ENCODE peak calls at places on chromosome 21, in eight cellular contexts. One of them, this sample, is unnamed.
A peak's percentile ranks its signal among the peaks of the same experiment; 100 is the strongest.

GRCh38 chr21:14453339-14453738 is 70.4 kb upstream of the HSPA13 start:
- DNase-seq in bronchial epithelial cell: no peak
- DNase-seq in GM12865: peak; percentile 95
- DNase-seq in upper lobe of right lung: no peak
- DNase-seq in GM23248: no peak
- DNase-seq in naive thymus-derived CD4-positive, alpha-beta T cell: no peak
- DNase-seq in aorta: no peak
- DNase-seq in IMR-90: no peak
- DNase-seq in this sample: no peak

GRCh38 chr21:14632359-14632758 is 86.2 kb upstream of the SAMSN1 start:
- DNase-seq in aorta: no peak
- DNase-seq in IMR-90: no peak
- DNase-seq in GM12865: no peak
- DNase-seq in naive thymus-derived CD4-positive, alpha-beta T cell: no peak
- DNase-seq in upper lobe of right lung: no peak
- DNase-seq in GM23248: no peak
- DNase-seq in bronchial epithelial cell: no peak
- DNase-seq in this sample: no peak

GRCh38 chr21:15774590-15774989 is 44.8 kb downstream of the USP25 start:
- DNase-seq in upper lobe of right lung: no peak
- DNase-seq in naive thymus-derived CD4-positive, alpha-beta T cell: no peak
- DNase-seq in GM23248: peak; percentile 82
- DNase-seq in bronchial epithelial cell: peak; percentile 55
- DNase-seq in GM12865: no peak
- DNase-seq in aorta: no peak
- DNase-seq in IMR-90: peak; percentile 70
- DNase-seq in this sample: no peak

GRCh38 chr21:18204931-18205330 is 39.7 kb upstream of the CHODL start:
- DNase-seq in GM23248: no peak
- DNase-seq in aorta: no peak
- DNase-seq in naive thymus-derived CD4-positive, alpha-beta T cell: no peak
- DNase-seq in GM12865: no peak
- DNase-seq in bronchial epithelial cell: no peak
- DNase-seq in upper lobe of right lung: no peak
- DNase-seq in IMR-90: no peak
- DNase-seq in this sample: no peak

GRCh38 chr21:42829954-42830353 is 49.4 kb downstream of the WDR4 start:
- DNase-seq in aorta: no peak
- DNase-seq in bronchial epithelial cell: no peak
- DNase-seq in IMR-90: no peak
- DNase-seq in upper lobe of right lung: peak; percentile 3
- DNase-seq in GM12865: no peak
- DNase-seq in naive thymus-derived CD4-positive, alpha-beta T cell: no peak
- DNase-seq in GM23248: no peak
- DNase-seq in this sample: no peak

GRCh38 chr21:39189857-39190604 is 6.8 kb upstream of the PSMG1 start:
- DNase-seq in GM23248: peak; percentile 64
- DNase-seq in bronchial epithelial cell: peak; percentile 51
- DNase-seq in IMR-90: peak; percentile 64
- DNase-seq in aorta: no peak
- DNase-seq in naive thymus-derived CD4-positive, alpha-beta T cell: no peak
- DNase-seq in GM12865: no peak
- DNase-seq in upper lobe of right lung: no peak
- DNase-seq in this sample: no peak

GRCh38 chr21:38323721-38324591 is 67.2 kb downstream of the KCNJ15 start:
- DNase-seq in upper lobe of right lung: no peak
- DNase-seq in aorta: no peak
- DNase-seq in IMR-90: peak; percentile 94
- DNase-seq in GM12865: no peak
- DNase-seq in GM23248: peak; percentile 97
- DNase-seq in naive thymus-derived CD4-positive, alpha-beta T cell: peak; percentile 51
- DNase-seq in bronchial epithelial cell: peak; percentile 87
- DNase-seq in this sample: no peak

GRCh38 chr21:39367783-39368182 is 18.9 kb upstream of the HMGN1 start:
- DNase-seq in aorta: no peak
- DNase-seq in GM12865: no peak
- DNase-seq in IMR-90: no peak
- DNase-seq in naive thymus-derived CD4-positive, alpha-beta T cell: no peak
- DNase-seq in GM23248: no peak
- DNase-seq in bronchial epithelial cell: no peak
- DNase-seq in upper lobe of right lung: no peak
- DNase-seq in this sample: no peak

GRCh38 chr21:38121888-38122705 is 134.7 kb upstream of the KCNJ15 start:
- DNase-seq in aorta: no peak
- DNase-seq in bronchial epithelial cell: no peak
- DNase-seq in GM12865: no peak
- DNase-seq in upper lobe of right lung: no peak
- DNase-seq in naive thymus-derived CD4-positive, alpha-beta T cell: no peak
- DNase-seq in IMR-90: no peak
- DNase-seq in GM23248: peak; percentile 31
- DNase-seq in this sample: no peak

GRCh38 chr21:39599191-39599966 is 13.4 kb upstream of the B3GALT5 start:
- DNase-seq in naive thymus-derived CD4-positive, alpha-beta T cell: no peak
- DNase-seq in GM12865: no peak
- DNase-seq in GM23248: no peak
- DNase-seq in bronchial epithelial cell: no peak
- DNase-seq in IMR-90: no peak
- DNase-seq in upper lobe of right lung: no peak
- DNase-seq in aorta: no peak
- DNase-seq in this sample: no peak

GRCh38 chr21:41713495-41714281 is 53.2 kb downstream of the RIPK4 start:
- DNase-seq in GM23248: no peak
- DNase-seq in IMR-90: no peak
- DNase-seq in GM12865: no peak
- DNase-seq in naive thymus-derived CD4-positive, alpha-beta T cell: no peak
- DNase-seq in aorta: no peak
- DNase-seq in upper lobe of right lung: peak; percentile 58
- DNase-seq in bronchial epithelial cell: no peak
- DNase-seq in this sample: no peak

GRCh38 chr21:38596264-38597042 is 98.2 kb upstream of the ERG start:
- DNase-seq in GM23248: peak; percentile 36
- DNase-seq in IMR-90: no peak
- DNase-seq in GM12865: no peak
- DNase-seq in upper lobe of right lung: no peak
- DNase-seq in bronchial epithelial cell: peak; percentile 61
- DNase-seq in aorta: no peak
- DNase-seq in naive thymus-derived CD4-positive, alpha-beta T cell: no peak
- DNase-seq in this sample: no peak

GRCh38 chr21:27134513-27134912 is 167.6 kb upstream of the ADAMTS5 start:
- DNase-seq in GM12865: no peak
- DNase-seq in aorta: no peak
- DNase-seq in bronchial epithelial cell: no peak
- DNase-seq in GM23248: no peak
- DNase-seq in upper lobe of right lung: no peak
- DNase-seq in naive thymus-derived CD4-positive, alpha-beta T cell: no peak
- DNase-seq in IMR-90: peak; percentile 19
- DNase-seq in this sample: no peak

GRCh38 chr21:16124397-16125130 is 394.8 kb downstream of the USP25 start:
- DNase-seq in IMR-90: peak; percentile 89
- DNase-seq in upper lobe of right lung: no peak
- DNase-seq in naive thymus-derived CD4-positive, alpha-beta T cell: no peak
- DNase-seq in aorta: no peak
- DNase-seq in bronchial epithelial cell: peak; percentile 97
- DNase-seq in GM12865: no peak
- DNase-seq in GM23248: peak; percentile 90
- DNase-seq in this sample: no peak

GRCh38 chr21:26961704-26962103 is 5.2 kb downstream of the ADAMTS5 start:
- DNase-seq in IMR-90: no peak
- DNase-seq in aorta: no peak
- DNase-seq in GM23248: peak; percentile 23
- DNase-seq in bronchial epithelial cell: no peak
- DNase-seq in upper lobe of right lung: no peak
- DNase-seq in naive thymus-derived CD4-positive, alpha-beta T cell: no peak
- DNase-seq in GM12865: no peak
- DNase-seq in this sample: no peak

GRCh38 chr21:14306143-14306907 is 76.6 kb downstream of the HSPA13 start:
- DNase-seq in GM12865: peak; percentile 8
- DNase-seq in naive thymus-derived CD4-positive, alpha-beta T cell: no peak
- DNase-seq in GM23248: peak; percentile 34
- DNase-seq in bronchial epithelial cell: peak; percentile 31
- DNase-seq in IMR-90: peak; percentile 3
- DNase-seq in aorta: no peak
- DNase-seq in upper lobe of right lung: no peak
- DNase-seq in this sample: no peak

GRCh38 chr21:42063206-42063577 is 7.9 kb upstream of the UMODL1 start:
- DNase-seq in aorta: peak; percentile 49
- DNase-seq in GM23248: no peak
- DNase-seq in IMR-90: no peak
- DNase-seq in bronchial epithelial cell: no peak
- DNase-seq in upper lobe of right lung: no peak
- DNase-seq in GM12865: peak; percentile 74
- DNase-seq in naive thymus-derived CD4-positive, alpha-beta T cell: peak; percentile 22
- DNase-seq in this sample: no peak

GRCh38 chr21:43643193-43643592 is 16.1 kb downstream of the HSF2BP start:
- DNase-seq in bronchial epithelial cell: no peak
- DNase-seq in naive thymus-derived CD4-positive, alpha-beta T cell: no peak
- DNase-seq in GM12865: no peak
- DNase-seq in GM23248: no peak
- DNase-seq in aorta: no peak
- DNase-seq in upper lobe of right lung: no peak
- DNase-seq in IMR-90: no peak
- DNase-seq in this sample: no peak

GRCh38 chr21:39575778-39576177 is 37.0 kb upstream of the B3GALT5 start:
- DNase-seq in GM12865: no peak
- DNase-seq in GM23248: no peak
- DNase-seq in naive thymus-derived CD4-positive, alpha-beta T cell: no peak
- DNase-seq in bronchial epithelial cell: peak; percentile 60
- DNase-seq in upper lobe of right lung: no peak
- DNase-seq in IMR-90: no peak
- DNase-seq in aorta: no peak
- DNase-seq in this sample: no peak

GRCh38 chr21:14753466-14754258 is 207.5 kb upstream of the SAMSN1 start:
- DNase-seq in aorta: no peak
- DNase-seq in naive thymus-derived CD4-positive, alpha-beta T cell: no peak
- DNase-seq in GM23248: no peak
- DNase-seq in bronchial epithelial cell: no peak
- DNase-seq in IMR-90: no peak
- DNase-seq in GM12865: peak; percentile 59
- DNase-seq in upper lobe of right lung: no peak
- DNase-seq in this sample: no peak

DNA sequence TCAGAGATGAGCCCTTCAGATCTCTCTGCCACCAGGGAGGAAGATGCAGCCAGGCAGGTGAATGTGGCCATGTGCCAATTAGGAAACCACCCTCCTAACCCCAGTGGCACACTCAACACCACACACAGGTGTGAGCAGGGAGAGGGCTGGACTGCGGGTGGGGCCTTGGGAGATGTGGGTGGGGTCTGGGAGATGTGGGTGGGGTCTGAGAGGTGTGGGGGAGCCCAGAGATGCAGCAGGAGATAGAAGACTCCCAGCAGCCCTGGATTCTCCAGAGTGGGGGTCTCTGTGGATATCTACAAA is 43.2 kb upstream of the COL6A1 start:
- DNase-seq in bronchial epithelial cell: no peak
- DNase-seq in IMR-90: no peak
- DNase-seq in aorta: no peak
- DNase-seq in upper lobe of right lung: no peak
- DNase-seq in GM12865: no peak
- DNase-seq in GM23248: no peak
- DNase-seq in naive thymus-derived CD4-positive, alpha-beta T cell: no peak
- DNase-seq in this sample: no peak
- H3K4me3 ChIP-seq in bronchial epithelial cell: no peak overlapping the region
- H3K4me3 ChIP-seq in IMR-90: no peak overlapping the region
- H3K4me3 ChIP-seq in aorta: no peak overlapping the region
- H3K4me3 ChIP-seq in upper lobe of right lung: no peak overlapping the region
- H3K4me3 ChIP-seq in GM12865: no peak overlapping the region
- H3K4me3 ChIP-seq in GM23248: no peak overlapping the region
- H3K4me3 ChIP-seq in naive thymus-derived CD4-positive, alpha-beta T cell: no peak overlapping the region
- H3K4me3 ChIP-seq in this sample: no peak overlapping the region

GRCh38 chr21:34003428-34003827 is 70.0 kb upstream of the MRPS6 start:
- DNase-seq in GM23248: no peak
- DNase-seq in naive thymus-derived CD4-positive, alpha-beta T cell: no peak
- DNase-seq in GM12865: no peak
- DNase-seq in bronchial epithelial cell: no peak
- DNase-seq in IMR-90: no peak
- DNase-seq in aorta: no peak
- DNase-seq in upper lobe of right lung: no peak
- DNase-seq in this sample: no peak

GRCh38 chr21:34006603-34007168 is 66.7 kb upstream of the MRPS6 start:
- DNase-seq in bronchial epithelial cell: no peak
- DNase-seq in upper lobe of right lung: no peak
- DNase-seq in IMR-90: no peak
- DNase-seq in GM23248: no peak
- DNase-seq in naive thymus-derived CD4-positive, alpha-beta T cell: no peak
- DNase-seq in aorta: no peak
- DNase-seq in GM12865: no peak
- DNase-seq in this sample: no peak

GRCh38 chr21:34008618-34009017 is 64.8 kb upstream of the MRPS6 start:
- DNase-seq in aorta: no peak
- DNase-seq in IMR-90: no peak
- DNase-seq in GM12865: no peak
- DNase-seq in naive thymus-derived CD4-positive, alpha-beta T cell: no peak
- DNase-seq in upper lobe of right lung: no peak
- DNase-seq in bronchial epithelial cell: no peak
- DNase-seq in GM23248: no peak
- DNase-seq in this sample: no peak

GRCh38 chr21:34004013-34004938 is 69.1 kb upstream of the MRPS6 start:
- DNase-seq in bronchial epithelial cell: no peak
- DNase-seq in naive thymus-derived CD4-positive, alpha-beta T cell: no peak
- DNase-seq in upper lobe of right lung: no peak
- DNase-seq in aorta: no peak
- DNase-seq in GM23248: peak; percentile 35
- DNase-seq in IMR-90: peak; percentile 34
- DNase-seq in GM12865: no peak
- DNase-seq in this sample: no peak

GRCh38 chr21:34004984-34005383 is 68.4 kb upstream of the MRPS6 start:
- DNase-seq in naive thymus-derived CD4-positive, alpha-beta T cell: no peak
- DNase-seq in GM23248: no peak
- DNase-seq in GM12865: no peak
- DNase-seq in aorta: no peak
- DNase-seq in bronchial epithelial cell: no peak
- DNase-seq in upper lobe of right lung: no peak
- DNase-seq in IMR-90: no peak
- DNase-seq in this sample: no peak
- H3K4me3 ChIP-seq in naive thymus-derived CD4-positive, alpha-beta T cell: no peak overlapping the region
- H3K4me3 ChIP-seq in GM23248: no peak overlapping the region
- H3K4me3 ChIP-seq in GM12865: no peak overlapping the region
- H3K4me3 ChIP-seq in aorta: no peak overlapping the region
- H3K4me3 ChIP-seq in bronchial epithelial cell: no peak overlapping the region
- H3K4me3 ChIP-seq in upper lobe of right lung: no peak overlapping the region
- H3K4me3 ChIP-seq in IMR-90: no peak overlapping the region
- H3K4me3 ChIP-seq in this sample: no peak overlapping the region

GRCh38 chr21:30719401-30719800 is 824 bp upstream of the KRTAP21-3 start:
- DNase-seq in aorta: no peak
- DNase-seq in bronchial epithelial cell: no peak
- DNase-seq in IMR-90: no peak
- DNase-seq in naive thymus-derived CD4-positive, alpha-beta T cell: no peak
- DNase-seq in GM23248: no peak
- DNase-seq in GM12865: no peak
- DNase-seq in upper lobe of right lung: no peak
- DNase-seq in this sample: no peak
- H3K4me3 ChIP-seq in aorta: no peak overlapping the region
- H3K4me3 ChIP-seq in bronchial epithelial cell: no peak overlapping the region
- H3K4me3 ChIP-seq in IMR-90: no peak overlapping the region
- H3K4me3 ChIP-seq in naive thymus-derived CD4-positive, alpha-beta T cell: no peak overlapping the region
- H3K4me3 ChIP-seq in GM23248: no peak overlapping the region
- H3K4me3 ChIP-seq in GM12865: no peak overlapping the region
- H3K4me3 ChIP-seq in upper lobe of right lung: no peak overlapping the region
- H3K4me3 ChIP-seq in this sample: no peak overlapping the region

DNA sequence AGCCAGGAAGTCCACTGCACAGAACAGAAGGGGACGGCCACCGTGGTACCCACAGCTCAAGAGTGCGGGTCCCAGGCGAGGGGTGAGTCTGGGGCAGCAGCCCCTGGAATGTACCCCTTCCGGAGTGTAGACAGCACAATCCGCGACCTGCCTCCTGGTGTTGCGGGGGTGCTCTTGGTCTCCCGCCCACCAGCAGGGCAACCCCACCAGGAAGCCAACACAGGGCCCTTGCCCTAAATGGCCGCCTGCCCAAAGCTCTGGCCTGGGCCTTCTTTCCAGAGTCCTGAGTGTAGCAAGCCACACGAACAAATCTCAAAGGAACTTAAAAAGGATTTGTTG is 1.1 kb upstream of the SLC19A1 start:
- DNase-seq in GM23248: no peak
- DNase-seq in upper lobe of right lung: no peak
- DNase-seq in GM12865: no peak
- DNase-seq in aorta: peak; percentile 76
- DNase-seq in naive thymus-derived CD4-positive, alpha-beta T cell: no peak
- DNase-seq in bronchial epithelial cell: no peak
- DNase-seq in IMR-90: no peak
- DNase-seq in this sample: no peak
- H3K4me3 ChIP-seq in GM23248: no peak overlapping the region
- H3K4me3 ChIP-seq in upper lobe of right lung: no peak overlapping the region
- H3K4me3 ChIP-seq in GM12865: no peak overlapping the region
- H3K4me3 ChIP-seq in aorta: no peak overlapping the region
- H3K4me3 ChIP-seq in naive thymus-derived CD4-positive, alpha-beta T cell: peak overlapping the region; percentile 30
- H3K4me3 ChIP-seq in bronchial epithelial cell: no peak overlapping the region
- H3K4me3 ChIP-seq in IMR-90: no peak overlapping the region
- H3K4me3 ChIP-seq in this sample: no peak overlapping the region

This sample was measured in CD8-positive, alpha-beta memory T cell.